ENCODE peak calls at places on chromosomes 12 and 14, in four cellular contexts. Y, L, P and E are unnamed samples.

GRCh38 chr14:85159726-85160125 is 370.2 kb upstream of the FLRT2 start:
- DNase-seq in Y (no peak), L (no peak), P (no peak), E (no peak)

GRCh38 chr12:92803921-92804320 is 101.1 kb downstream of the PLEKHG7 start:
- DNase-seq in Y (no peak), L (no peak), P (no peak), E (no peak)

GRCh38 chr12:103908877-103909276 is 21.3 kb upstream of the HSP90B1 start:
- DNase-seq in Y (no peak), L (peak; percentile 58), P (no peak), E (peak; percentile 64)

GRCh38 chr12:122646568-122647220 is 56.5 kb downstream of the HCAR2 start:
- DNase-seq in Y (no peak), L (peak; percentile 88), P (no peak), E (no peak)

GRCh38 chr14:56474419-56475022 is 105.1 kb upstream of the TMEM260 start:
- DNase-seq in Y (no peak), L (peak; percentile 41), P (no peak), E (peak; percentile 66)

GRCh38 chr14:59187802-59188460 is 536 bp upstream of the DAAM1 start:
- DNase-seq in Y (no peak), L (no peak), P (no peak), E (peak; percentile 63)

GRCh38 chr14:102344485-102344884 is 18.2 kb downstream of the CINP start:
- DNase-seq in Y (no peak), L (no peak), P (no peak), E (no peak)

GRCh38 chr12:46110220-46110700 is 119.9 kb upstream of the SCAF11 start:
- DNase-seq in Y (no peak), L (no peak), P (no peak), E (no peak)

GRCh38 chr12:2376855-2377657 is 324.3 kb downstream of the CACNA1C start:
- DNase-seq in Y (peak; percentile 29), L (no peak), P (peak; percentile 94), E (peak; percentile 87)

GRCh38 chr14:24339284-24340151 is at the start of gene RIPK3:
- DNase-seq in Y (no peak), L (no peak), P (peak; percentile 58), E (no peak)

GRCh38 chr12:104750061-104750460 is 208.0 kb downstream of the SLC41A2 start:
- DNase-seq in Y (no peak), L (peak; percentile 75), P (peak; percentile 8), E (no peak)

GRCh38 chr14:77421241-77421640 is 2.1 kb downstream of the NOXRED1 start:
- DNase-seq in Y (no peak), L (peak; percentile 46), P (no peak), E (no peak)

GRCh38 chr14:63893701-63894458 is 41.1 kb downstream of the SYNE2 start:
- DNase-seq in Y (no peak), L (peak; percentile 91), P (no peak), E (peak; percentile 17)

GRCh38 chr14:54599932-54600331 is 33.0 kb downstream of the SAMD4A start:
- DNase-seq in Y (no peak), L (peak; percentile 30), P (no peak), E (no peak)

GRCh38 chr14:105894978-105895881 is 368.8 kb downstream of the TMEM121 start:
- DNase-seq in Y (no peak), L (no peak), P (no peak), E (no peak)

GRCh38 chr14:94623422-94623809 is 11.2 kb downstream of the SERPINA3 start:
- DNase-seq in Y (no peak), L (no peak), P (no peak), E (no peak)

GRCh38 chr12:93502802-93503623 is 35.7 kb downstream of the MRPL42 start:
- DNase-seq in Y (peak; percentile 9), L (peak; percentile 48), P (no peak), E (peak; percentile 51)

GRCh38 chr14:96001866-96002510 is 37.2 kb upstream of the C14orf132 start:
- DNase-seq in Y (no peak), L (peak; percentile 8), P (peak; percentile 34), E (peak; percentile 57)

GRCh38 chr14:101120636-101121398 is 217.3 kb upstream of the RTL1 start:
- DNase-seq in Y (no peak), L (no peak), P (peak; percentile 24), E (no peak)

GRCh38 chr12:10285919-10286318 is 21.8 kb upstream of the KLRD1 start:
- DNase-seq in Y (no peak), L (no peak), P (no peak), E (no peak)

GRCh38 chr12:116495260-116495659 is 63.9 kb upstream of the MAP1LC3B2 start:
- DNase-seq in Y (no peak), L (peak; percentile 55), P (no peak), E (peak; percentile 93)

GRCh38 chr12:1630081-1630826 is 1.2 kb downstream of the WNT5B start:
- DNase-seq in Y (no peak), L (no peak), P (peak; percentile 78), E (peak; percentile 70)

GRCh38 chr14:22448905-22449611 is 140.0 kb downstream of the DAD1 start:
- DNase-seq in Y (no peak), L (peak; percentile 26), P (no peak), E (no peak)

GRCh38 chr14:22452330-22452729 is 136.7 kb downstream of the DAD1 start:
- DNase-seq in Y (no peak), L (no peak), P (no peak), E (no peak)

GRCh38 chr14:22449612-22449930 is 139.5 kb downstream of the DAD1 start:
- DNase-seq in Y (no peak), L (no peak), P (no peak), E (no peak)

GRCh38 chr14:22450266-22450665 is 138.8 kb downstream of the DAD1 start:
- DNase-seq in Y (no peak), L (no peak), P (no peak), E (no peak)

GRCh38 chr14:22448035-22448904 is 140.8 kb downstream of the DAD1 start:
- DNase-seq in Y (no peak), L (no peak), P (no peak), E (no peak)
- H3K56ac ChIP-seq in Y (no peak overlapping the region), L (no peak overlapping the region), P (no peak overlapping the region), E (no peak overlapping the region)

GRCh38 chr12:91289881-91290280 is 107.3 kb upstream of the DCN start:
- DNase-seq in Y (no peak), L (no peak), P (no peak), E (no peak)
- H2BK5ac ChIP-seq in Y (no peak overlapping the region), L (no peak overlapping the region), P (no peak overlapping the region), E (no peak overlapping the region)

DNA sequence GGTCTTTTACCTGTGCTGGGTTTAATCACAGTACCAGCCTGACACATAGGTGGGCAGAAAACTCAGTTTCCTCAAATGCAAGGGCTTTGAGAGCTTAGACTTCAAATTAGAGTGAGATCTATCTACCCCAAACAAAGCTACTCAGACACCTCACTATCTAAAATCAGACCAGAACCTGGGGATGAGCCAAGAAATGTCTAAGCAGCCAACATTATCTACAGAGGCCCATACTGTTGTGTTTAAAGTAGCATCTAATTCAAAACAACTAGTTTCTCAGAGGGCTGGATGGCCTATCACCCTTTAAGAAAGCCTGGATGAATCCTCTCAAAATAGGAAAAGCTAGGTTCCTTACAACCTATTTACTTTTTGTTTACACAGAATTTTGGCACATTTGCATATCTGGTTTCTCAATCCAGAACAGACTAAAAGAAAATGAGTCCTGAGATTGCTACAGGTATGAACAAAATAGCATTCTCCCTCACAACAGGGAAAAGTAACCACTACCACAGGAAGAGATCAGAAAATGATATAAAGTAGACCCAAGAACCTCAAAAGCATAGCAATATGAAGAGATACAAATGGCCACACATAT is 142.4 kb downstream of the ZFP36L1 start:
- DNase-seq in Y (no peak), L (no peak), P (peak; percentile 3), E (no peak)
- H2BK15ac ChIP-seq in Y (no peak overlapping the region), L (peak overlapping the region; percentile 96), P (no peak overlapping the region), E (no peak overlapping the region)

GRCh38 chr14:82414853-82415539 is 881.3 kb upstream of the SEL1L start:
- DNase-seq in Y (no peak), L (no peak), P (no peak), E (no peak)
- H3K56ac ChIP-seq in Y (no peak overlapping the region), L (no peak overlapping the region), P (no peak overlapping the region), E (no peak overlapping the region)

GRCh38 chr12:30794020-30794419 is 39.3 kb upstream of the CAPRIN2 start:
- DNase-seq in Y (no peak), L (no peak), P (no peak), E (peak; percentile 39)

GRCh38 chr12:30795660-30796507 is 41.1 kb upstream of the CAPRIN2 start:
- DNase-seq in Y (no peak), L (peak; percentile 80), P (peak; percentile 89), E (peak; percentile 95)

GRCh38 chr12:30794591-30795409 is 40.0 kb upstream of the CAPRIN2 start:
- DNase-seq in Y (peak; percentile 59), L (peak; percentile 85), P (peak; percentile 90), E (peak; percentile 99)

GRCh38 chr12:30796508-30796780 is 41.7 kb upstream of the CAPRIN2 start:
- DNase-seq in Y (no peak), L (peak; percentile 67), P (peak; percentile 81), E (no peak)

GRCh38 chr12:30795410-30795659 is 40.6 kb upstream of the CAPRIN2 start:
- DNase-seq in Y (no peak), L (no peak), P (no peak), E (no peak)
- H2BK5ac ChIP-seq in Y (peak overlapping the region; percentile 97), L (peak overlapping the region; percentile 97), P (no peak overlapping the region), E (peak overlapping the region; percentile 93)

GRCh38 chr12:111394480-111394879 is 11.2 kb upstream of the SH2B3 start:
- DNase-seq in Y (no peak), L (no peak), P (no peak), E (no peak)

GRCh38 chr12:111398530-111398929 is 7.2 kb upstream of the SH2B3 start:
- DNase-seq in Y (no peak), L (no peak), P (no peak), E (no peak)

GRCh38 chr12:111393700-111394275 is 11.9 kb upstream of the SH2B3 start:
- DNase-seq in Y (no peak), L (peak; percentile 42), P (no peak), E (no peak)

GRCh38 chr12:111395557-111396187 is 10.1 kb upstream of the SH2B3 start:
- DNase-seq in Y (no peak), L (no peak), P (no peak), E (no peak)

GRCh38 chr12:111396726-111397445 is 8.8 kb upstream of the SH2B3 start:
- DNase-seq in Y (peak; percentile 60), L (peak; percentile 73), P (peak; percentile 91), E (peak; percentile 84)
- H2BK15ac ChIP-seq in Y (no peak overlapping the region), L (peak overlapping the region; percentile 54), P (no peak overlapping the region), E (no peak overlapping the region)

GRCh38 chr14:89550761-89551283 is 133.8 kb upstream of the FOXN3 start:
- DNase-seq in Y (no peak), L (no peak), P (no peak), E (no peak)

GRCh38 chr14:89549381-89550102 is 132.5 kb upstream of the FOXN3 start:
- DNase-seq in Y (no peak), L (peak; percentile 49), P (no peak), E (peak; percentile 70)

GRCh38 chr14:89551955-89552354 is 134.9 kb upstream of the FOXN3 start:
- DNase-seq in Y (no peak), L (no peak), P (no peak), E (no peak)

DNA sequence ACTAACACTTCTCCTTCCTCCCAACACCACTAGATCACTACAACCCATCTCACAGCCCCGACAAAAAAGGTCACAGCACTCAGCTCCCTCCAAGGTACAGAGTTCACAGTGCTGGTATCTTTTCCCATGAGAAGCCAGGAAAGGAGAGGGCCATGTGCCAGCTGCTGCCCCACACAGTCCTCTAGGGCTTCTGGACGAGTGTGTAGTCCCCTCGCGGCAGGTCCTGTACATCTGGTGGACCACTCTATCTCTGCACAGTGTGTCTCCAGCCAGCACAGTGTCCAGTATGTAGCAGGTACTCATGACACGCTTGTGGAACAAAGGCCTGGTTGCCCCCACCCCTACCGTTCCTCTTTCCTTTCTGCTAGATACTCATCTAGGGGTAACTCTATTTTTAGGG is 134.4 kb upstream of the FOXN3 start:
- DNase-seq in Y (no peak), L (no peak), P (no peak), E (no peak)
- H3K56ac ChIP-seq in Y (no peak overlapping the region), L (no peak overlapping the region), P (no peak overlapping the region), E (no peak overlapping the region)